ENCODE peak calls at places on chromosomes 5 and 9, in four cellular contexts. A, I, P and L are unnamed samples.
A peak's percentile ranks its signal among the peaks of the same experiment; 100 is the strongest.

GRCh38 chr5:374631-375335 is 53.3 kb downstream of the AHRR start:
- DNase-seq in A (no peak), P (no peak), I (no peak), L (peak; percentile 84)

GRCh38 chr5:175687231-175687701 is 29.4 kb downstream of the HRH2 start:
- DNase-seq in P (no peak), I (no peak), A (no peak), L (no peak)

GRCh38 chr9:32584784-32585183 is 11.8 kb upstream of the NDUFB6 start:
- DNase-seq in A (no peak), I (peak; percentile 14), P (no peak), L (no peak)

GRCh38 chr5:17219006-17219422 is 1.6 kb downstream of the BASP1 start:
- DNase-seq in I (peak; percentile 49), P (no peak), A (no peak), L (peak; percentile 90)

GRCh38 chr9:124220551-124221451 is 36.9 kb upstream of the NEK6 start:
- DNase-seq in A (peak; percentile 42), I (peak; percentile 66), P (no peak), L (no peak)

GRCh38 chr5:8020861-8021514 is 152.0 kb downstream of the MTRR start:
- DNase-seq in P (no peak), A (no peak), I (no peak), L (no peak)

GRCh38 chr9:34010979-34011378 is 37.7 kb downstream of the UBAP2 start:
- DNase-seq in A (no peak), I (peak; percentile 39), P (no peak), L (no peak)

GRCh38 chr9:91131433-91131839 is 230.3 kb downstream of the AUH start:
- DNase-seq in A (no peak), I (peak; percentile 97), P (peak; percentile 53), L (no peak)

GRCh38 chr5:151751091-151751490 is 7.3 kb downstream of the ATOX1 start:
- DNase-seq in I (peak; percentile 80), A (no peak), P (no peak), L (no peak)

GRCh38 chr9:93301291-93301811 is 117.4 kb downstream of the WNK2 start:
- DNase-seq in A (no peak), I (no peak), P (no peak), L (no peak)

GRCh38 chr9:84296146-84296843 is 44.3 kb downstream of the SLC28A3 start:
- DNase-seq in P (peak; percentile 8), A (no peak), I (peak; percentile 70), L (no peak)

GRCh38 chr9:85742630-85742928 is 825 bp upstream of the AGTPBP1 start:
- DNase-seq in P (no peak), I (peak; percentile 84), A (no peak), L (no peak)

GRCh38 chr5:142984016-142984415 is 213.8 kb downstream of the ARHGAP26 start:
- DNase-seq in I (no peak), A (no peak), P (no peak), L (no peak)

GRCh38 chr5:1300581-1301083 is 5.8 kb upstream of the TERT start:
- DNase-seq in P (peak; percentile 2), A (no peak), I (no peak), L (peak; percentile 6)

GRCh38 chr9:95819636-95820035 is 55.9 kb upstream of the ERCC6L2 start:
- DNase-seq in P (no peak), A (no peak), I (no peak), L (no peak)

GRCh38 chr9:70420267-70421019 is 6.0 kb upstream of the KLF9 start:
- DNase-seq in I (peak; percentile 81), A (peak; percentile 85), P (no peak), L (peak; percentile 84)

GRCh38 chr9:71863652-71864051 is 47.3 kb downstream of the ABHD17B start:
- DNase-seq in P (no peak), A (no peak), I (peak; percentile 12), L (no peak)

GRCh38 chr5:109479260-109479860 is 69.6 kb upstream of the PJA2 start:
- DNase-seq in A (no peak), P (no peak), I (peak; percentile 63), L (no peak)

GRCh38 chr5:160929343-160929742 is 77.3 kb upstream of the ATP10B start:
- DNase-seq in I (no peak), A (no peak), P (no peak), L (no peak)

GRCh38 chr9:127388856-127389238 is 8.1 kb upstream of the SLC2A8 start:
- DNase-seq in I (no peak), A (no peak), P (no peak), L (no peak)

GRCh38 chr5:43149231-43149630 is 28.5 kb downstream of the ZNF131 start:
- DNase-seq in I (no peak), P (no peak), A (no peak), L (no peak)

GRCh38 chr5:127028822-127029457 is 1.4 kb downstream of the MARCHF3 start:
- DNase-seq in A (no peak), I (no peak), P (no peak), L (no peak)